ENCODE peak calls at places on chromosomes 3 and 15, in seven cellular contexts. One of them, this sample, is unnamed.
A peak's percentile ranks its signal among the peaks of the same experiment; 100 is the strongest.

GRCh38 chr3:142180761-142181362 is 31.5 kb upstream of the TFDP2 start:
- DNase-seq in fibroblast of lung: peak; percentile 14
- DNase-seq in IMR-90: peak; percentile 34
- DNase-seq in psoas muscle: peak; percentile 16
- DNase-seq in aorta: no peak
- DNase-seq in heart left ventricle: no peak
- DNase-seq in breast epithelium: no peak
- DNase-seq in this sample: no peak

GRCh38 chr3:37853691-37854413 is 7.8 kb upstream of the CTDSPL start:
- DNase-seq in fibroblast of lung: no peak
- DNase-seq in IMR-90: no peak
- DNase-seq in psoas muscle: no peak
- DNase-seq in aorta: no peak
- DNase-seq in heart left ventricle: no peak
- DNase-seq in breast epithelium: peak; percentile 92
- DNase-seq in this sample: no peak

GRCh38 chr3:60055765-60056164 is 1005.9 kb upstream of the CFAP20DC start:
- DNase-seq in fibroblast of lung: peak; percentile 82
- DNase-seq in IMR-90: peak; percentile 26
- DNase-seq in psoas muscle: no peak
- DNase-seq in aorta: no peak
- DNase-seq in heart left ventricle: no peak
- DNase-seq in breast epithelium: no peak
- DNase-seq in this sample: no peak

GRCh38 chr3:15151166-15151565 is 52.2 kb upstream of the RBSN start:
- DNase-seq in fibroblast of lung: no peak
- DNase-seq in IMR-90: no peak
- DNase-seq in psoas muscle: no peak
- DNase-seq in aorta: no peak
- DNase-seq in heart left ventricle: no peak
- DNase-seq in breast epithelium: no peak
- DNase-seq in this sample: no peak

GRCh38 chr3:123089611-123090301 is 22.9 kb downstream of the PDIA5 start:
- DNase-seq in fibroblast of lung: peak; percentile 50
- DNase-seq in IMR-90: no peak
- DNase-seq in psoas muscle: peak; percentile 63
- DNase-seq in aorta: peak; percentile 87
- DNase-seq in heart left ventricle: peak; percentile 72
- DNase-seq in breast epithelium: no peak
- DNase-seq in this sample: no peak

GRCh38 chr15:101043911-101044624 is 124.9 kb downstream of the LRRK1 start:
- DNase-seq in fibroblast of lung: no peak
- DNase-seq in IMR-90: no peak
- DNase-seq in psoas muscle: no peak
- DNase-seq in aorta: no peak
- DNase-seq in heart left ventricle: peak; percentile 4
- DNase-seq in breast epithelium: no peak
- DNase-seq in this sample: peak; percentile 35

GRCh38 chr3:128112406-128112968 is 11.1 kb downstream of the RUVBL1 start:
- DNase-seq in fibroblast of lung: peak; percentile 89
- DNase-seq in IMR-90: peak; percentile 90
- DNase-seq in psoas muscle: no peak
- DNase-seq in aorta: peak; percentile 58
- DNase-seq in heart left ventricle: no peak
- DNase-seq in breast epithelium: peak; percentile 36
- DNase-seq in this sample: peak; percentile 82

GRCh38 chr3:33100229-33100628 is 3.3 kb upstream of the GLB1 start:
- DNase-seq in fibroblast of lung: no peak
- DNase-seq in IMR-90: no peak
- DNase-seq in psoas muscle: no peak
- DNase-seq in aorta: no peak
- DNase-seq in heart left ventricle: no peak
- DNase-seq in breast epithelium: no peak
- DNase-seq in this sample: no peak

GRCh38 chr3:68007621-68008226 is 353.3 kb upstream of the SUCLG2 start:
- DNase-seq in fibroblast of lung: no peak
- DNase-seq in IMR-90: no peak
- DNase-seq in psoas muscle: peak; percentile 11
- DNase-seq in aorta: peak; percentile 38
- DNase-seq in heart left ventricle: no peak
- DNase-seq in breast epithelium: no peak
- DNase-seq in this sample: no peak

GRCh38 chr3:42256135-42256819 is 9.7 kb downstream of the CCK start:
- DNase-seq in fibroblast of lung: peak; percentile 87
- DNase-seq in IMR-90: peak; percentile 56
- DNase-seq in psoas muscle: no peak
- DNase-seq in aorta: no peak
- DNase-seq in heart left ventricle: no peak
- DNase-seq in breast epithelium: no peak
- DNase-seq in this sample: no peak

GRCh38 chr15:39851505-39852082 is 68.5 kb downstream of the GPR176 start:
- DNase-seq in fibroblast of lung: peak; percentile 71
- DNase-seq in IMR-90: peak; percentile 68
- DNase-seq in psoas muscle: no peak
- DNase-seq in aorta: no peak
- DNase-seq in heart left ventricle: no peak
- DNase-seq in breast epithelium: no peak
- DNase-seq in this sample: no peak

DNA sequence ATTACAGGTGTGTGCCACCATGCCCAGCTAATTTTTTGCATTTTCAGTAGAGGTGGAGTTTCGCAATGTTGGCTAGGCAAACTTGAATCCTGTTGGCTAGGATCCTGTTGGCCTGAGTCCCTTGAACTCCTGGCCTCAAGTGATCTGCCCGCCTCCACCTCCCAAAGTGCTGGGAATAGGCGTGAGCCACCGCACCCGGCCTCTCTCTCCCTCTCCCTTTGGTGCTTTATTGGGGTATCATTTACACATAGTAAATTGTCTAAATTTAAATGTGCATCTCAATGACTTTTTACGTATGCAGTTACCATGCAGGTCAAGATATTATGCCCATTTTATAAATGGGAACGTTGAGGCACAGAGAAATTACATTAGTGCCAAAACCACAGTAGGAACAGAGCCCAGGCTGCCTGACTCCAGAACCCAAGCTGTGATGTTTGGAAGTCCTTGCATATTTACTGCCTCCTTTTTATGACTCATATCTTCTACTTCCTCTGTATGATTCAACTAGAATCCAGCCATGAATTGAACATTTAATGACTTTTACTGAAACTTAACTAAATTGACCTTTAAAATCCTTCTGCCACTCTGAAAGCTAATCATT is 34.0 kb upstream of the RPP14 start:
- DNase-seq in fibroblast of lung: peak; percentile 95
- DNase-seq in IMR-90: peak; percentile 93
- DNase-seq in psoas muscle: no peak
- DNase-seq in aorta: peak; percentile 71
- DNase-seq in heart left ventricle: no peak
- DNase-seq in breast epithelium: no peak
- DNase-seq in this sample: peak; percentile 62
- H3K36me3 ChIP-seq in fibroblast of lung: no peaks in the 10 kb centered on the region
- H3K36me3 ChIP-seq in IMR-90: peaks cover 5% of the 10 kb centered on the region
- H3K36me3 ChIP-seq in psoas muscle: no peaks in the 10 kb centered on the region
- H3K36me3 ChIP-seq in aorta: peaks cover 7% of the 10 kb centered on the region
- H3K36me3 ChIP-seq in heart left ventricle: no peaks in the 10 kb centered on the region
- H3K36me3 ChIP-seq in breast epithelium: no peaks in the 10 kb centered on the region
- H3K36me3 ChIP-seq in this sample: no peaks in the 10 kb centered on the region

GRCh38 chr15:98845138-98845884 is 162.3 kb downstream of the PGPEP1L start:
- DNase-seq in fibroblast of lung: no peak
- DNase-seq in IMR-90: no peak
- DNase-seq in psoas muscle: no peak
- DNase-seq in aorta: no peak
- DNase-seq in heart left ventricle: no peak
- DNase-seq in breast epithelium: no peak
- DNase-seq in this sample: no peak
- H3K27ac ChIP-seq in fibroblast of lung: no peak overlapping the region
- H3K27ac ChIP-seq in IMR-90: peak overlapping the region; percentile 9
- H3K27ac ChIP-seq in psoas muscle: no peak overlapping the region
- H3K27ac ChIP-seq in aorta: no peak overlapping the region
- H3K27ac ChIP-seq in heart left ventricle: no peak overlapping the region
- H3K27ac ChIP-seq in breast epithelium: no peak overlapping the region
- H3K27ac ChIP-seq in this sample: no peak overlapping the region

GRCh38 chr3:180138871-180139270 is 102.1 kb upstream of the PEX5L start:
- DNase-seq in fibroblast of lung: no peak
- DNase-seq in IMR-90: no peak
- DNase-seq in psoas muscle: no peak
- DNase-seq in aorta: no peak
- DNase-seq in heart left ventricle: no peak
- DNase-seq in breast epithelium: no peak
- DNase-seq in this sample: no peak
- H3K36me3 ChIP-seq in fibroblast of lung: no peaks in the 10 kb centered on the region
- H3K36me3 ChIP-seq in IMR-90: no peaks in the 10 kb centered on the region
- H3K36me3 ChIP-seq in psoas muscle: no peaks in the 10 kb centered on the region
- H3K36me3 ChIP-seq in aorta: no peaks in the 10 kb centered on the region
- H3K36me3 ChIP-seq in heart left ventricle: no peaks in the 10 kb centered on the region
- H3K36me3 ChIP-seq in breast epithelium: no peaks in the 10 kb centered on the region
- H3K36me3 ChIP-seq in this sample: no peaks in the 10 kb centered on the region

DNA sequence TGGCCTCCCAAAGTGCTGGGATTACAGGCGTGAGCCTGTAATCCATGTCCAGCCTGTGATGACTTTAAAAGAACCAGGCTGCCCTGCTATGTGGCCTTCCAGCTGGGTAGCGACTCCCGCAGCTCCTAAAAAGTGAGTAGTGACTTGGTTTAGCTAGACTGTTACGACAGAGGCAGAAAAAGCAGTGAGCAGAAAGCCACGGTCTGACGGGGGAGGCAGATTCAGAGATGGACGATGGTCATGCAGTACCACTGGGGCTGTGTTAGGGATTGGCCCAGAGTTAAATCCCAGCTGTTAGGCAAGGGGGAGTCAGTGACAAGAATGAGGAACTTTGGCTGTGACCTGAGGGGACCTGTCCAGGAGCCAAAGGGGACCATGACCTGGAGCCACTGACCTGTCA is 3.1 kb upstream of the RPL29 start:
- DNase-seq in fibroblast of lung: no peak
- DNase-seq in IMR-90: no peak
- DNase-seq in psoas muscle: no peak
- DNase-seq in aorta: no peak
- DNase-seq in heart left ventricle: no peak
- DNase-seq in breast epithelium: no peak
- DNase-seq in this sample: no peak
- H3K27ac ChIP-seq in fibroblast of lung: no peak overlapping the region
- H3K27ac ChIP-seq in IMR-90: no peak overlapping the region
- H3K27ac ChIP-seq in psoas muscle: no peak overlapping the region
- H3K27ac ChIP-seq in aorta: no peak overlapping the region
- H3K27ac ChIP-seq in heart left ventricle: no peak overlapping the region
- H3K27ac ChIP-seq in breast epithelium: no peak overlapping the region
- H3K27ac ChIP-seq in this sample: no peak overlapping the region

DNA sequence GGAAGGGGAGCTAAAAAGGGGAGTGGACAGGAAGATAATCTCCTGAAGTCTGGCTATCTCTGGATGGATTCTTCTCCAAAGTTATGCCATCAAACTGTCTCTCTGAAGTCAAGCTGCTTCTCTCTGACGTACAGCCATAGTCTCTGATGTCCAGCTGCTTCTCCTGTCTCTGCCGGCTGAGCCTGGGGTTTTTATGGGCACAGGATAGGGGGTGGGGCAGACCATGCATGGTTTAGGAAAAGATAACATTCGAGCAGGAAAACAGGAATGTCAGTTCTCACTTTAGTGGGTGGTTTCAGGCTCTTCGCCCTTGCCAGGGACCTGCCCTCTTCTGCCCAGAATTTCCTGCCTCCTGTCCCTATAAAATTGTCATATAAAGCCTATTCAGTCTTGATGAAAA is 110.9 kb upstream of the ROBO1 start:
- DNase-seq in fibroblast of lung: no peak
- DNase-seq in IMR-90: no peak
- DNase-seq in psoas muscle: no peak
- DNase-seq in aorta: no peak
- DNase-seq in heart left ventricle: no peak
- DNase-seq in breast epithelium: no peak
- DNase-seq in this sample: no peak
- H3K36me3 ChIP-seq in fibroblast of lung: no peaks in the 10 kb centered on the region
- H3K36me3 ChIP-seq in IMR-90: no peaks in the 10 kb centered on the region
- H3K36me3 ChIP-seq in psoas muscle: no peaks in the 10 kb centered on the region
- H3K36me3 ChIP-seq in aorta: no peaks in the 10 kb centered on the region
- H3K36me3 ChIP-seq in heart left ventricle: no peaks in the 10 kb centered on the region
- H3K36me3 ChIP-seq in breast epithelium: peaks cover 6% of the 10 kb centered on the region
- H3K36me3 ChIP-seq in this sample: no peaks in the 10 kb centered on the region

GRCh38 chr15:74799255-74799842 is 13.3 kb upstream of the LMAN1L start:
- DNase-seq in fibroblast of lung: no peak
- DNase-seq in IMR-90: no peak
- DNase-seq in psoas muscle: no peak
- DNase-seq in aorta: no peak
- DNase-seq in heart left ventricle: no peak
- DNase-seq in breast epithelium: no peak
- DNase-seq in this sample: no peak
- H3K27ac ChIP-seq in fibroblast of lung: no peak overlapping the region
- H3K27ac ChIP-seq in IMR-90: no peak overlapping the region
- H3K27ac ChIP-seq in psoas muscle: peak overlapping the region; percentile 65
- H3K27ac ChIP-seq in aorta: no peak overlapping the region
- H3K27ac ChIP-seq in heart left ventricle: no peak overlapping the region
- H3K27ac ChIP-seq in breast epithelium: peak overlapping the region; percentile 75
- H3K27ac ChIP-seq in this sample: no peak overlapping the region

GRCh38 chr3:180961087-180961486 is 28.4 kb downstream of the DNAJC19 start:
- DNase-seq in fibroblast of lung: no peak
- DNase-seq in IMR-90: no peak
- DNase-seq in psoas muscle: no peak
- DNase-seq in aorta: no peak
- DNase-seq in heart left ventricle: no peak
- DNase-seq in breast epithelium: no peak
- DNase-seq in this sample: no peak

GRCh38 chr3:180961552-180961951 is 28.0 kb downstream of the DNAJC19 start:
- DNase-seq in fibroblast of lung: no peak
- DNase-seq in IMR-90: no peak
- DNase-seq in psoas muscle: no peak
- DNase-seq in aorta: no peak
- DNase-seq in heart left ventricle: no peak
- DNase-seq in breast epithelium: no peak
- DNase-seq in this sample: no peak

GRCh38 chr3:180962530-180962929 is 27.0 kb downstream of the DNAJC19 start:
- DNase-seq in fibroblast of lung: no peak
- DNase-seq in IMR-90: no peak
- DNase-seq in psoas muscle: no peak
- DNase-seq in aorta: no peak
- DNase-seq in heart left ventricle: no peak
- DNase-seq in breast epithelium: no peak
- DNase-seq in this sample: no peak

GRCh38 chr3:180959691-180960090 is 29.8 kb downstream of the DNAJC19 start:
- DNase-seq in fibroblast of lung: no peak
- DNase-seq in IMR-90: no peak
- DNase-seq in psoas muscle: no peak
- DNase-seq in aorta: no peak
- DNase-seq in heart left ventricle: no peak
- DNase-seq in breast epithelium: no peak
- DNase-seq in this sample: no peak
- H3K36me3 ChIP-seq in fibroblast of lung: peaks cover 6% of the 10 kb centered on the region
- H3K36me3 ChIP-seq in IMR-90: peaks cover 26% of the 10 kb centered on the region
- H3K36me3 ChIP-seq in psoas muscle: no peaks in the 10 kb centered on the region
- H3K36me3 ChIP-seq in aorta: peaks cover 1% of the 10 kb centered on the region
- H3K36me3 ChIP-seq in heart left ventricle: peaks cover 38% of the 10 kb centered on the region
- H3K36me3 ChIP-seq in breast epithelium: no peaks in the 10 kb centered on the region
- H3K36me3 ChIP-seq in this sample: peaks cover 85% of the 10 kb centered on the region

This sample was measured in SJSA1.